ENCODE peak calls at places on chromosomes 2 and 18, in six cellular contexts. V, D, Y, T, B and C are unnamed samples.

GRCh38 chr18:27185025-27185763 is at the start of gene CHST9:
- DNase-seq in V (no peak), D (no peak), Y (no peak), T (peak), B (no peak), C (peak)

GRCh38 chr2:233381013-233381995 is 27.0 kb downstream of the DGKD start:
- DNase-seq in V (no peak), D (no peak), Y (no peak), T (no peak), B (no peak), C (no peak)

GRCh38 chr18:59311631-59312030 is 6.8 kb downstream of the CPLX4 start:
- DNase-seq in V (no peak), D (no peak), Y (no peak), T (no peak), B (no peak), C (no peak)

GRCh38 chr2:217367464-217367863 is 507.6 kb upstream of the TNP1 start:
- DNase-seq in V (no peak), D (no peak), Y (no peak), T (peak), B (no peak), C (no peak)

GRCh38 chr2:235612551-235612950 is 118.7 kb downstream of the AGAP1 start:
- DNase-seq in V (no peak), D (no peak), Y (no peak), T (no peak), B (no peak), C (no peak)

GRCh38 chr2:98357856-98358255 is 11.6 kb downstream of the CNGA3 start:
- DNase-seq in V (no peak), D (no peak), Y (no peak), T (no peak), B (no peak), C (no peak)

GRCh38 chr2:197306691-197307030 is 3.9 kb downstream of the ANKRD44 start:
- DNase-seq in V (no peak), D (no peak), Y (peak), T (no peak), B (no peak), C (no peak)

GRCh38 chr2:43363086-43363485 is 136.7 kb upstream of the ZFP36L2 start:
- DNase-seq in V (no peak), D (no peak), Y (no peak), T (no peak), B (no peak), C (no peak)

GRCh38 chr2:234512884-234513669 is 16.2 kb upstream of the ARL4C start:
- DNase-seq in V (no peak), D (no peak), Y (no peak), T (no peak), B (no peak), C (no peak)

GRCh38 chr2:42367835-42368234 is 6.8 kb upstream of the COX7A2L start:
- DNase-seq in V (no peak), D (no peak), Y (no peak), T (no peak), B (no peak), C (no peak)

GRCh38 chr18:5543854-5544389 is at the start of gene EPB41L3:
- DNase-seq in V (no peak), D (no peak), Y (no peak), T (no peak), B (no peak), C (peak)

GRCh38 chr18:53508529-53508928 is 715.9 kb downstream of the MBD2 start:
- DNase-seq in V (no peak), D (no peak), Y (no peak), T (no peak), B (no peak), C (no peak)

GRCh38 chr2:190173382-190173781 is 110.9 kb upstream of the MSTN start:
- DNase-seq in V (no peak), D (no peak), Y (no peak), T (no peak), B (no peak), C (no peak)

GRCh38 chr2:116988303-116988702 is 826.2 kb upstream of the DDX18 start:
- DNase-seq in V (no peak), D (no peak), Y (no peak), T (peak), B (no peak), C (no peak)

GRCh38 chr2:2101924-2102323 is 229.2 kb downstream of the MYT1L start:
- DNase-seq in V (no peak), D (no peak), Y (no peak), T (no peak), B (no peak), C (no peak)

GRCh38 chr18:55763805-55764204 is 175.8 kb upstream of the TCF4 start:
- DNase-seq in V (no peak), D (no peak), Y (no peak), T (no peak), B (no peak), C (no peak)

GRCh38 chr18:7230646-7231349 is at the start of gene LRRC30:
- DNase-seq in V (no peak), D (no peak), Y (no peak), T (no peak), B (no peak), C (no peak)

GRCh38 chr2:109277414-109277813 is 148.4 kb downstream of the SH3RF3 start:
- DNase-seq in V (no peak), D (no peak), Y (no peak), T (no peak), B (no peak), C (no peak)

GRCh38 chr2:81260320-81260719 is 955.8 kb upstream of the LRRTM1 start:
- DNase-seq in V (no peak), D (no peak), Y (no peak), T (peak), B (no peak), C (no peak)

GRCh38 chr2:225660262-225661091 is 261.0 kb downstream of the NYAP2 start:
- DNase-seq in V (peak), D (peak), Y (peak), T (peak), B (no peak), C (peak)

GRCh38 chr2:23199115-23199918 is 185.7 kb upstream of the KLHL29 start:
- DNase-seq in V (no peak), D (no peak), Y (no peak), T (no peak), B (no peak), C (no peak)

GRCh38 chr18:6610436-6610835 is 119.1 kb upstream of the ARHGAP28 start:
- DNase-seq in V (no peak), D (no peak), Y (no peak), T (no peak), B (no peak), C (no peak)

GRCh38 chr2:133836220-133836619 is 268.0 kb upstream of the NCKAP5 start:
- DNase-seq in V (no peak), D (no peak), Y (no peak), T (no peak), B (no peak), C (no peak)

GRCh38 chr2:119230630-119231185 is 7.1 kb downstream of the STEAP3 start:
- DNase-seq in V (no peak), D (no peak), Y (no peak), T (no peak), B (no peak), C (no peak)

GRCh38 chr18:69401475-69402218 is 959 bp downstream of the DOK6 start:
- DNase-seq in V (peak), D (no peak), Y (no peak), T (no peak), B (no peak), C (peak)

GRCh38 chr2:24220534-24221281 is 45.9 kb downstream of the FAM228A start:
- DNase-seq in V (no peak), D (no peak), Y (no peak), T (no peak), B (no peak), C (no peak)

GRCh38 chr2:96554293-96555145 is 18.0 kb downstream of the ARID5A start:
- DNase-seq in V (no peak), D (no peak), Y (peak), T (peak), B (no peak), C (peak)

GRCh38 chr2:232336956-232337700 is 41.4 kb upstream of the ALPP start:
- DNase-seq in V (peak), D (no peak), Y (no peak), T (no peak), B (no peak), C (no peak)

GRCh38 chr2:191218292-191218898 is 26.8 kb upstream of the MYO1B start:
- DNase-seq in V (no peak), D (no peak), Y (no peak), T (no peak), B (no peak), C (no peak)

GRCh38 chr2:26946841-26947784 is 23.3 kb upstream of the MAPRE3 start:
- DNase-seq in V (no peak), D (no peak), Y (no peak), T (no peak), B (no peak), C (no peak)

GRCh38 chr2:188199716-188200128 is 92.0 kb upstream of the GULP1 start:
- DNase-seq in V (no peak), D (no peak), Y (no peak), T (peak), B (peak), C (no peak)

GRCh38 chr2:105774781-105775337 is 30.1 kb downstream of the NCK2 start:
- DNase-seq in V (no peak), D (no peak), Y (no peak), T (no peak), B (no peak), C (no peak)

GRCh38 chr2:69304685-69305084 is 82.3 kb downstream of the GFPT1 start:
- DNase-seq in V (no peak), D (no peak), Y (no peak), T (no peak), B (no peak), C (no peak)

GRCh38 chr18:3262234-3263171 is 570 bp downstream of the MYL12B start:
- DNase-seq in V (no peak), D (no peak), Y (no peak), T (no peak), B (no peak), C (peak)

GRCh38 chr18:50744253-50744652 is 75.6 kb downstream of the MRO start:
- DNase-seq in V (no peak), D (no peak), Y (no peak), T (no peak), B (no peak), C (no peak)